ENCODE peak calls at places on chromosomes 1 and 21, in four cellular contexts. M is activated T-cell treated with anti-CD3 and anti-CD28 coated beads for 24 hours, W is mesenchymal stem cell, D is lung. I is an unnamed sample.

GRCh38 chr1:182146286-182146685 is 84.8 kb upstream of the ZNF648 start:
- DNase-seq in M (no peak), W (no peak), D (peak), I (no peak)

GRCh38 chr1:203537806-203538464 is 44.0 kb downstream of the OPTC start:
- DNase-seq in M (no peak), W (no peak), D (peak), I (no peak)

GRCh38 chr1:234842726-234843641 is 233.0 kb upstream of the IRF2BP2 start:
- DNase-seq in W (no peak), D (no peak), M (peak), I (peak)

GRCh38 chr1:247112479-247112781 is 8.3 kb upstream of the ZNF669 start:
- DNase-seq in D (no peak), W (no peak), M (no peak), I (no peak)

GRCh38 chr1:65526049-65526556 is 105.6 kb downstream of the LEPR start:
- DNase-seq in W (no peak), D (no peak), M (no peak), I (no peak)

GRCh38 chr1:201791775-201792166 is 37.2 kb upstream of the IPO9 start:
- DNase-seq in M (no peak), W (peak), D (no peak), I (no peak)

GRCh38 chr1:30639881-30640452 is 83.4 kb downstream of the MATN1 start:
- DNase-seq in M (no peak), D (no peak), W (no peak), I (no peak)

GRCh38 chr1:159853417-159853816 is 9.0 kb downstream of the VSIG8 start:
- DNase-seq in D (no peak), W (no peak), M (no peak), I (no peak)

GRCh38 chr1:169529068-169529642 is 43.4 kb upstream of the SLC19A2 start:
- DNase-seq in M (no peak), W (no peak), D (peak), I (no peak)

GRCh38 chr1:33045814-33046213 is 9.1 kb upstream of the AK2 start:
- DNase-seq in D (no peak), M (no peak), W (no peak), I (no peak)

GRCh38 chr1:247119600-247120407 is 15.6 kb upstream of the ZNF669 start:
- DNase-seq in M (no peak), D (no peak), W (no peak), I (no peak)

GRCh38 chr1:22115281-22115680 is 27.6 kb downstream of the WNT4 start:
- DNase-seq in M (no peak), D (no peak), W (no peak), I (no peak)

GRCh38 chr1:21511579-21512522 is 2.6 kb downstream of the ALPL start:
- DNase-seq in M (no peak), W (peak), D (peak), I (no peak)

GRCh38 chr1:111190931-111191451 is 9.5 kb downstream of the DENND2D start:
- DNase-seq in M (no peak), D (no peak), W (peak), I (no peak)

GRCh38 chr1:232981161-232981560 is 30.8 kb downstream of the NTPCR start:
- DNase-seq in W (no peak), D (no peak), M (no peak), I (no peak)

GRCh38 chr1:224435318-224435763 is 744 bp upstream of the WDR26 start:
- DNase-seq in W (peak), D (no peak), M (no peak), I (no peak)

GRCh38 chr1:185132534-185132933 is 24.2 kb downstream of the TRMT1L start:
- DNase-seq in W (peak), M (no peak), D (no peak), I (no peak)

GRCh38 chr1:39408641-39409054 is 82.8 kb upstream of the BMP8A start:
- DNase-seq in M (peak), D (peak), W (peak), I (peak)

GRCh38 chr1:200590001-200590400 is 30.6 kb downstream of the KIF14 start:
- DNase-seq in M (no peak), D (no peak), W (no peak), I (no peak)

GRCh38 chr1:2787163-2787911 is 14.2 kb downstream of the TTC34 start:
- DNase-seq in W (no peak), D (no peak), M (no peak), I (no peak)

GRCh38 chr1:245493029-245493428 is 338.2 kb downstream of the KIF26B start:
- DNase-seq in W (no peak), D (no peak), M (no peak), I (no peak)

GRCh38 chr1:37556712-37557196 is at the start of gene DNALI1:
- DNase-seq in W (peak), D (peak), M (no peak), I (no peak)

GRCh38 chr1:149936992-149937705 is 470 bp upstream of the MTMR11 start:
- DNase-seq in W (peak), M (no peak), D (peak), I (no peak)

GRCh38 chr21:46425566-46425965 is 33.1 kb upstream of the DIP2A start:
- DNase-seq in W (no peak), D (no peak), M (peak), I (no peak)

GRCh38 chr21:41147096-41147978 is 20.6 kb upstream of the BACE2 start:
- DNase-seq in W (no peak), M (no peak), D (no peak), I (no peak)

GRCh38 chr1:32047701-32048100 is 25.0 kb upstream of the TMEM39B start:
- DNase-seq in W (no peak), M (no peak), D (no peak), I (no peak)

GRCh38 chr1:232084584-232085223 is 458.1 kb downstream of the DISC1 start:
- DNase-seq in M (no peak), W (peak), D (no peak), I (no peak)

GRCh38 chr1:19651141-19651737 is 7.1 kb downstream of the NBL1 start:
- DNase-seq in D (no peak), M (no peak), W (peak), I (no peak)

GRCh38 chr1:233140974-233141373 is 154.6 kb downstream of the PCNX2 start:
- DNase-seq in D (no peak), M (no peak), W (peak), I (no peak)

GRCh38 chr1:248884632-248885295 is 21.3 kb upstream of the PGBD2 start:
- DNase-seq in W (no peak), D (no peak), M (no peak), I (no peak)

GRCh38 chr1:94110021-94110761 is 10.8 kb downstream of the ABCA4 start:
- DNase-seq in D (no peak), W (no peak), M (no peak), I (no peak)

GRCh38 chr1:9039761-9040658 is 13.8 kb upstream of the SLC2A7 start:
- DNase-seq in W (no peak), D (no peak), M (no peak), I (no peak)

GRCh38 chr1:229158317-229159294 is 112.3 kb upstream of the RAB4A start:
- DNase-seq in W (peak), D (peak), M (no peak), I (no peak)

GRCh38 chr1:93702102-93702827 is 20.6 kb upstream of the BCAR3 start:
- DNase-seq in M (no peak), W (no peak), D (no peak), I (no peak)

GRCh38 chr21:44549525-44550211 is 1.6 kb downstream of the KRTAP10-2 start:
- DNase-seq in W (no peak), M (no peak), D (peak), I (no peak)

GRCh38 chr1:47725000-47725731 is 272.0 kb downstream of the TRABD2B start:
- DNase-seq in D (no peak), M (no peak), W (no peak), I (no peak)

GRCh38 chr1:227883641-227884301 is 64.0 kb downstream of the WNT9A start:
- DNase-seq in D (peak), M (no peak), W (no peak), I (no peak)

GRCh38 chr1:53076721-53077598 is 14.9 kb downstream of the PODN start:
- DNase-seq in D (no peak), M (no peak), W (no peak), I (no peak)

GRCh38 chr1:211381481-211382181 is 55.0 kb downstream of the TRAF5 start:
- DNase-seq in W (no peak), D (no peak), M (no peak), I (no peak)